ENCODE peak calls at places on chromosomes 7 and 10, in five cellular contexts. I is T-helper 9 cell; Q is activated CD4-positive, alpha-beta T cell treated with anti-CD3 and anti-CD28 coated beads, Interleukin-2, amount 50 U/mL, for 4 hours; L is EL; F is epithelial cell of prostate. E is an unnamed sample.

GRCh38 chr7:91850455-91850854 is 30.0 kb downstream of the MTERF1 start:
- DNase-seq in Q (no peak), I (no peak), F (peak; percentile 34), L (peak; percentile 18), E (peak; percentile 63)

GRCh38 chr7:47622946-47623640 is 41.2 kb upstream of the TNS3 start:
- DNase-seq in L (peak; percentile 86), F (no peak), Q (no peak), I (no peak), E (peak; percentile 93)

GRCh38 chr10:70347321-70347720 is 35.1 kb downstream of the LRRC20 start:
- DNase-seq in F (no peak), Q (no peak), L (no peak), I (no peak), E (no peak)

GRCh38 chr7:21719846-21720245 is 177.0 kb downstream of the DNAH11 start:
- DNase-seq in F (no peak), I (no peak), Q (no peak), L (no peak), E (no peak)

GRCh38 chr10:29648983-29649268 is 14.2 kb upstream of the SVIL start:
- DNase-seq in I (no peak), Q (no peak), L (peak; percentile 67), F (no peak), E (peak; percentile 67)

GRCh38 chr7:94436018-94436604 is 41.4 kb downstream of the COL1A2 start:
- DNase-seq in Q (peak; percentile 32), F (no peak), L (peak; percentile 72), I (peak; percentile 39), E (peak; percentile 76)

GRCh38 chr7:2570021-2570420 is 11.2 kb downstream of the IQCE start:
- DNase-seq in L (no peak), Q (no peak), I (no peak), F (no peak), E (no peak)

GRCh38 chr7:131501422-131501821 is 55.0 kb downstream of the PODXL start:
- DNase-seq in Q (peak; percentile 29), I (no peak), F (no peak), L (peak; percentile 56), E (peak; percentile 92)

GRCh38 chr7:129341212-129341611 is 93.0 kb upstream of the STRIP2 start:
- DNase-seq in Q (no peak), F (no peak), I (no peak), L (no peak), E (no peak)